ENCODE peak calls at places on chromosomes 11 and 22, in four cellular contexts. H is IMR-90, R is breast epithelium, M is AG09309. F is an unnamed sample.

GRCh38 chr11:313787-314547 is at the start of gene IFITM1:
- DNase-seq in M (peak), R (no peak), H (peak), F (no peak)

GRCh38 chr11:47257518-47258316 is at the start of gene NR1H3:
- DNase-seq in M (no peak), R (peak), H (peak), F (peak)

GRCh38 chr22:40533712-40534378 is 102.7 kb downstream of the MRTFA start:
- DNase-seq in M (no peak), H (peak), R (no peak), F (no peak)

GRCh38 chr22:36277482-36278291 is 24.8 kb downstream of the APOL1 start:
- DNase-seq in R (no peak), H (peak), M (no peak), F (no peak)

GRCh38 chr22:49183826-49184216 is 643.9 kb downstream of the BRD1 start:
- DNase-seq in H (no peak), M (no peak), R (no peak), F (no peak)

GRCh38 chr22:46779023-46779422 is 16.6 kb downstream of the TBC1D22A start:
- DNase-seq in R (no peak), H (no peak), M (no peak), F (no peak)

GRCh38 chr11:118921929-118922744 is 3.6 kb downstream of the BCL9L start:
- DNase-seq in M (no peak), R (peak), H (peak), F (no peak)

GRCh38 chr11:128232588-128232987 is 354.8 kb downstream of the ETS1 start:
- DNase-seq in R (no peak), H (no peak), M (no peak), F (no peak)

DNA sequence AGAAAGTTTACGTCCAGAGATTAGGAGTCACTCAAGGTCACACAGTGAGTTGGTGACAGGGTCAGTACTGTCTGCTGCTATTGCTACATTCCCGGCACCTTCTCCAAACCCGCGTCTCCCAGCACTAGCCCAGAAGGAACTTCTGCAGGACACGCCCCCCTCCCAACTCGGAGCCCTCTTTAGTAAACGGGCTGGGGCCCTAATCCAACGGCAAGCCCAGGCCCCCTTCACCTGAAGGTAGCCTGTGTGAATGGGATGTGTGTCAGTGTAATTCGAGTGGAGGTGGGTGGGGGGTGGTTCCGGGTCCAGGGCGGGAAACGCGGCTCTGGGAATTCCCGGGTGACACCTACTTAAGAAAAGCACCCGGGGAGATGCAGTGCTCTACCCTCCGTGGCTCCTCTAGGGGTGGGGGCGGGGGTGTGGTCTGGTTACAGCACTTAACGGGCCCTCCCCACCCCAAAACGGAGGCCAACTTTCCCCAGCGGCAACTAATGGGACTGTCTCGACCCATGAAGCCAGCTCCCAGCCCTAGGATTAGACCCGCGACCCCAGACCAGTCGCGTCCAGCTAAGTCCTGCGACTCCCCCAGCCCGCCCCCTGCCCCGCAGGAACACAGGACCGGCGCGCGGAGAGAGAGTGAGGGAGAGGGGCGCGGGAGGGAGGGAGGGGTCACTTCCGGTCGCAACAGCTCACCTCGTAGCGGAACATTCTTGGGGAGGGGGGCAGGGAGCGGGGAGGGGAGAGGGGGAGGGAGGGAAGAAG is 468 bp downstream of the PATL1 start:
- DNase-seq in R (peak), M (no peak), H (peak), F (peak)
- TF ChIP-seq CTCF in R (peak), M (no peak), H (no peak), F (peak)

DNA sequence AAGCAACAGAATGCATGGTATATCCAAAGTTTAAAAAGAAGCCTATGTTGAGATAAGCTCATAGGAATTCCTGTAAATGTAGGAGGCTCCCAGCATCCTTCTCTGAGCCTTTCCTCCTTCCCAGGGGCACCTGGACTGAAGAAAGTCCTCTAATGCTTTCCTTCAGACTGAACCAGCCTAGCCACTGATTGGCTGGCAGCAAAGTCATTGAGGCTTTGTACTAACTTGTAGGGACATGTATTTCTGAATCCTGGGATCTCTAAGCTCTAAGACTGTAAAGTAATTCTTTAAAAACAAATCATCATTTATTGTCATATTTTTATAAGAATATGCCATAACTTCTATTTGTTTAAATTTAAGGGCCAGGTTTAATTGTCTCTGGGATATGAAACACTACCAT is 23.9 kb upstream of the PANX1 start:
- DNase-seq in M (no peak), R (no peak), H (no peak), F (no peak)
- TF ChIP-seq CTCF in M (no peak), R (no peak), H (no peak), F (no peak)

DNA sequence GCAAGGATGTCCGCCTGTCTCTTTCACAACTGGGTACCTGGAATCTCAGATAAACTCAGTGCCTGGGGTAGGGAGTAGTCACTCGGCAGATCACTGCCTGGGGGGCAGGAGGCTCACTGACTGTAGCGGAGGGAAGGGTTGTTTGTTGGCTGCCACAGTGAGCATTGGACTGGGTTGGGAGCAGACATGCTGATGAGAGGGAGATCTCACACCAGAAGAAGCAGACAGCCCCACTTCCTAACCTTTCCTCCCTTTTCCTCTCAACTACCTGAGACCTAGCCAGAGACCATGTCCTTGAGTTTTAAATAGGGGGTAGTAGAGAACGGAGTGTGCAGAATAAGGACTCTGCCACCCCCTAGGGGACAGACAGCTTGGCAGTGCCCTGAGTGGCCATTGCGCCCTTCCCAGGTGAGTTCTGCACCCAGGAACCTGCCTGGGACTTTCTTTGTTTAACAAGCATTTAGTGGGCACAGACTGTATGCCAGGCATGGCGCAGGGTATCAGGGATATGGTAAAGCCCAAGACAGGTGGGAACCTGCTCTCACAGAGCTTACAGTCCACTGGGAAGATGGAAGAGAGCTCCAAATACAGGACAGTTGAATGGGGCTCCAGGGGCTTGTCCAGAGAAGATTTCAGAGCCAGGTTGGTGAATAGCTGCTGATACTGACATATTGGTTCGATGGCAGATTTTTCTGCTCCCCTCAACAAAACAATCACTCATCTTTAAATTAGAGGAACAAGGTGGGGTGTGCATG is 115.7 kb upstream of the NNMT start:
- DNase-seq in M (no peak), H (no peak), R (no peak), F (no peak)
- TF ChIP-seq CTCF in M (peak), H (peak), R (peak), F (no peak)

GRCh38 chr11:72740562-72741428 is 11.4 kb downstream of the ARAP1 start:
- DNase-seq in H (no peak), R (no peak), M (no peak), F (no peak)

GRCh38 chr11:72740060-72740424 is 12.2 kb downstream of the ARAP1 start:
- DNase-seq in H (no peak), R (no peak), M (no peak), F (no peak)

GRCh38 chr11:72738199-72739141 is 13.7 kb downstream of the ARAP1 start:
- DNase-seq in R (no peak), M (no peak), H (peak), F (no peak)

GRCh38 chr11:72741429-72741833 is 10.8 kb downstream of the ARAP1 start:
- DNase-seq in M (no peak), R (no peak), H (no peak), F (no peak)

GRCh38 chr11:72739240-72740059 is 12.8 kb downstream of the ARAP1 start:
- DNase-seq in M (no peak), H (no peak), R (no peak), F (no peak)
- TF ChIP-seq CTCF in M (no peak), H (no peak), R (no peak), F (no peak)

GRCh38 chr11:3971756-3972404 is 116.4 kb downstream of the STIM1 start:
- DNase-seq in R (no peak), H (peak), M (no peak), F (no peak)
- TF ChIP-seq CTCF in R (no peak), H (peak), M (peak), F (no peak)